ENCODE peak calls at places on chromosomes 13 and 19, in seven cellular contexts. V is heart right ventricle, U is neuronal stem cell, P is A549, Y is psoas muscle, T is lung, M is T-helper 1 cell. J is an unnamed sample.

GRCh38 chr13:105278797-105279425 is 1256.6 kb downstream of the EFNB2 start:
- DNase-seq in V (no peak), U (peak), P (no peak), Y (no peak), T (no peak), M (no peak), J (no peak)

GRCh38 chr19:42433503-42434260 is 6.5 kb upstream of the LIPE start:
- DNase-seq in V (peak), U (peak), P (peak), Y (peak), T (peak), M (peak), J (peak)

GRCh38 chr19:58033741-58034475 is at the start of gene ZSCAN1:
- DNase-seq in V (peak), U (peak), P (no peak), Y (peak), T (peak), M (no peak), J (no peak)

GRCh38 chr19:52638601-52639000 is 446 bp upstream of the ZNF83 start:
- DNase-seq in V (peak), U (no peak), P (no peak), Y (peak), T (no peak), M (no peak), J (no peak)

GRCh38 chr13:45490068-45490467 is 25.3 kb downstream of the COG3 start:
- DNase-seq in V (no peak), U (no peak), P (no peak), Y (no peak), T (no peak), M (no peak), J (no peak)

GRCh38 chr13:24306632-24307031 is 2.7 kb upstream of the C1QTNF9 start:
- DNase-seq in V (no peak), U (no peak), P (no peak), Y (no peak), T (no peak), M (no peak), J (no peak)

GRCh38 chr13:32938907-32939306 is 77.3 kb upstream of the KL start:
- DNase-seq in V (no peak), U (no peak), P (no peak), Y (no peak), T (no peak), M (no peak), J (no peak)

GRCh38 chr19:51644636-51645271 is 1.9 kb downstream of the SIGLEC14 start:
- DNase-seq in V (no peak), U (no peak), P (no peak), Y (no peak), T (no peak), M (no peak), J (no peak)

GRCh38 chr13:96089139-96089538 is 768 bp upstream of the HS6ST3 start:
- DNase-seq in V (no peak), U (no peak), P (no peak), Y (no peak), T (no peak), M (no peak), J (no peak)

GRCh38 chr19:2488942-2489731 is 13.2 kb downstream of the GADD45B start:
- DNase-seq in V (peak), U (no peak), P (no peak), Y (peak), T (peak), M (no peak), J (no peak)

GRCh38 chr13:45782327-45783045 is 69.1 kb downstream of the SIAH3 start:
- DNase-seq in V (no peak), U (no peak), P (no peak), Y (no peak), T (no peak), M (no peak), J (no peak)

GRCh38 chr19:47229674-47230121 is 1.3 kb downstream of the BBC3 start:
- DNase-seq in V (no peak), U (no peak), P (no peak), Y (no peak), T (no peak), M (no peak), J (no peak)

GRCh38 chr13:31846984-31847752 is 107.8 kb downstream of the RXFP2 start:
- DNase-seq in V (peak), U (no peak), P (no peak), Y (peak), T (no peak), M (no peak), J (peak)